ENCODE peak calls at places on chromosomes 4 and X, in five cellular contexts. O is activated naive CD8-positive, alpha-beta T cell treated with anti-CD3 and anti-CD28 coated beads, Interleukin-2, amount 50 U/mL, for 24 hours; R is NCI-H510A treated with DMSO at 0.1 percent for 48 hours; M is fibroblast of gingiva; Y is putamen. K is an unnamed sample.

GRCh38 chrX:131792789-131793462 is 230.2 kb upstream of the STK26 start:
- DNase-seq in M (no peak), R (no peak), O (no peak), Y (no peak), K (peak; percentile 94)

GRCh38 chrX:18354369-18355329 is at the start of gene SCML2:
- DNase-seq in M (peak; percentile 37), O (peak; percentile 41), R (peak; percentile 13), Y (no peak), K (no peak)

GRCh38 chrX:96715412-96715940 is 30.8 kb downstream of the DIAPH2 start:
- DNase-seq in R (no peak), M (no peak), Y (no peak), O (no peak), K (no peak)

GRCh38 chr4:23770011-23770410 is 119.8 kb downstream of the PPARGC1A start:
- DNase-seq in R (no peak), M (no peak), Y (peak; percentile 62), O (no peak), K (no peak)

GRCh38 chrX:154824638-154825037 is 9.8 kb downstream of the SMIM9 start:
- DNase-seq in Y (no peak), M (no peak), R (no peak), O (no peak), K (no peak)

GRCh38 chr4:147340547-147341225 is 140.2 kb upstream of the EDNRA start:
- DNase-seq in M (peak; percentile 22), R (no peak), O (no peak), Y (no peak), K (no peak)

GRCh38 chr4:182306792-182307507 is 63.7 kb downstream of the TENM3 start:
- DNase-seq in O (no peak), M (peak; percentile 65), R (no peak), Y (no peak), K (no peak)

GRCh38 chr4:2288051-2288541 is 26.2 kb upstream of the MXD4 start:
- DNase-seq in O (no peak), R (no peak), M (no peak), Y (no peak), K (no peak)

GRCh38 chr4:95204267-95204835 is 344.4 kb downstream of the UNC5C start:
- DNase-seq in Y (no peak), R (no peak), O (no peak), M (no peak), K (no peak)

GRCh38 chr4:1249731-1250526 is 999 bp upstream of the CTBP1 start:
- DNase-seq in O (peak; percentile 65), M (peak; percentile 48), R (no peak), Y (no peak), K (no peak)

GRCh38 chrX:3713225-3713936 is at the start of gene PRKX:
- DNase-seq in R (peak; percentile 16), M (peak; percentile 44), Y (no peak), O (peak; percentile 64), K (no peak)

GRCh38 chrX:137565921-137566745 is at the start of gene ZIC3:
- DNase-seq in Y (peak; percentile 57), R (no peak), O (no peak), M (no peak), K (peak; percentile 74)

GRCh38 chrX:96837808-96838207 is 45.9 kb upstream of the RPA4 start:
- DNase-seq in M (peak; percentile 1), Y (no peak), O (no peak), R (no peak), K (no peak)

GRCh38 chr4:107183155-107183774 is 147.2 kb upstream of the DKK2 start:
- DNase-seq in M (peak; percentile 57), R (peak; percentile 40), O (no peak), Y (peak; percentile 28), K (no peak)

GRCh38 chr4:147777456-147778091 is 45.7 kb downstream of the ARHGAP10 start:
- DNase-seq in R (no peak), M (no peak), O (no peak), Y (no peak), K (no peak)

GRCh38 chr4:91935217-91935616 is 368.5 kb upstream of the GRID2 start:
- DNase-seq in M (no peak), O (no peak), Y (no peak), R (no peak), K (no peak)

GRCh38 chrX:40148439-40149285 is 50.9 kb upstream of the BCOR start:
- DNase-seq in M (no peak), Y (no peak), O (no peak), R (peak; percentile 25), K (no peak)

GRCh38 chrX:3527166-3527565 is 180.7 kb upstream of the MXRA5 start:
- DNase-seq in R (no peak), M (no peak), O (no peak), Y (no peak), K (no peak)

GRCh38 chr4:65789341-65789740 is 119.1 kb upstream of the EPHA5 start:
- DNase-seq in M (no peak), O (no peak), R (no peak), Y (no peak), K (no peak)

GRCh38 chr4:152392079-152392478 is 143.8 kb downstream of the FBXW7 start:
- DNase-seq in R (no peak), Y (no peak), M (no peak), O (no peak), K (no peak)

GRCh38 chr4:6917445-6918241 is 8.0 kb downstream of the TBC1D14 start:
- DNase-seq in O (peak; percentile 62), M (no peak), Y (no peak), R (peak; percentile 87), K (peak; percentile 82)

GRCh38 chr4:102554482-102554881 is 53.3 kb downstream of the NFKB1 start:
- DNase-seq in R (no peak), O (no peak), M (peak; percentile 57), Y (peak; percentile 41), K (no peak)

GRCh38 chrX:93404121-93404520 is 269.3 kb downstream of the NAP1L3 start:
- DNase-seq in M (no peak), R (no peak), O (no peak), Y (no peak), K (no peak)